ENCODE peak calls at places on chromosomes 12 and 14, in four cellular contexts. I is HuH-7.5, S is uterus, E is Peyer's patch. C is an unnamed sample.

GRCh38 chr12:131867891-131868675 is 26.3 kb upstream of the ULK1 start:
- DNase-seq in I (no peak), S (no peak), E (no peak), C (no peak)

GRCh38 chr12:100229036-100229635 is 28.5 kb downstream of the ACTR6 start:
- DNase-seq in I (peak), S (no peak), E (no peak), C (no peak)

GRCh38 chr12:4828176-4828575 is 81.5 kb upstream of the KCNA1 start:
- DNase-seq in I (no peak), S (no peak), E (no peak), C (no peak)

GRCh38 chr14:87989613-87990299 is 3.2 kb downstream of the GALC start:
- DNase-seq in I (no peak), S (no peak), E (peak), C (no peak)

GRCh38 chr14:23137221-23138172 is 18.4 kb upstream of the CEBPE start:
- DNase-seq in I (no peak), S (no peak), E (no peak), C (no peak)

GRCh38 chr12:114799574-114800487 is 115.9 kb upstream of the TBX3 start:
- DNase-seq in I (peak), S (no peak), E (peak), C (no peak)

GRCh38 chr14:71380271-71380670 is 473.0 kb downstream of the PCNX1 start:
- DNase-seq in I (no peak), S (no peak), E (no peak), C (no peak)

GRCh38 chr12:125140918-125141573 is 75.8 kb downstream of the AACS start:
- DNase-seq in I (no peak), S (no peak), E (no peak), C (no peak)

GRCh38 chr12:113273053-113273725 is 51.9 kb downstream of the TPCN1 start:
- DNase-seq in I (no peak), S (no peak), E (no peak), C (no peak)

GRCh38 chr12:62848418-62848817 is 86.5 kb downstream of the PPM1H start:
- DNase-seq in I (no peak), S (no peak), E (no peak), C (no peak)

GRCh38 chr12:15772405-15773018 is 16.7 kb downstream of the EPS8 start:
- DNase-seq in I (no peak), S (no peak), E (no peak), C (no peak)

GRCh38 chr14:105475269-105475915 is 771 bp downstream of the CRIP2 start:
- DNase-seq in I (no peak), S (peak), E (no peak), C (no peak)

GRCh38 chr14:105385322-105385637 is 13.1 kb upstream of the TEX22 start:
- DNase-seq in I (no peak), S (no peak), E (no peak), C (no peak)

GRCh38 chr12:32390572-32391219 is 8.7 kb upstream of the FGD4 start:
- DNase-seq in I (no peak), S (no peak), E (peak), C (no peak)

GRCh38 chr12:89661706-89662330 is 46.8 kb downstream of the ATP2B1 start:
- DNase-seq in I (no peak), S (no peak), E (no peak), C (no peak)

C was measured in SIG-M5.